ENCODE peak calls at places on chromosomes 2 and 18, in four cellular contexts. V is astrocyte of the spinal cord, O is BJ, Q is astrocyte of the cerebellum. J is an unnamed sample.

GRCh38 chr2:179578171-179578916 is 283.1 kb downstream of the ZNF385B start:
- DNase-seq in Q (no peak), O (no peak), V (no peak), J (no peak)

GRCh38 chr18:57771183-57771582 is 31.9 kb downstream of the ATP8B1 start:
- DNase-seq in Q (no peak), O (no peak), V (no peak), J (no peak)

GRCh38 chr18:75314606-75315005 is 104.0 kb downstream of the TSHZ1 start:
- DNase-seq in V (no peak), Q (no peak), O (no peak), J (no peak)

GRCh38 chr2:216777637-216778273 is 82.1 kb downstream of the TNP1 start:
- DNase-seq in Q (no peak), V (peak; percentile 36), O (no peak), J (peak; percentile 56)

GRCh38 chr2:59761966-59762365 is 791.5 kb downstream of the BCL11A start:
- DNase-seq in O (no peak), V (no peak), Q (no peak), J (no peak)

GRCh38 chr2:98521266-98521665 is 76.6 kb downstream of the INPP4A start:
- DNase-seq in O (no peak), Q (no peak), V (no peak), J (no peak)

GRCh38 chr2:191171291-191171690 is 20.5 kb upstream of the STAT4 start:
- DNase-seq in Q (no peak), O (no peak), V (peak; percentile 26), J (peak; percentile 17)

GRCh38 chr18:49059028-49059670 is 108.4 kb upstream of the SMAD7 start:
- DNase-seq in O (no peak), V (no peak), Q (no peak), J (peak; percentile 20)

GRCh38 chr2:134737671-134738070 is 18.9 kb upstream of the TMEM163 start:
- DNase-seq in O (no peak), Q (no peak), V (no peak), J (no peak)

GRCh38 chr2:133780099-133780996 is 212.1 kb upstream of the NCKAP5 start:
- DNase-seq in V (peak; percentile 88), O (no peak), Q (peak; percentile 76), J (peak; percentile 75)

GRCh38 chr18:79736846-79737245 is 57.2 kb downstream of the CTDP1 start:
- DNase-seq in Q (no peak), V (no peak), O (no peak), J (no peak)
- H3K4me3 ChIP-seq in Q (no peak overlapping the region), V (no peak overlapping the region), O (no peak overlapping the region), J (no peak overlapping the region)

GRCh38 chr2:241009191-241009590 is 10.8 kb downstream of the SNED1 start:
- DNase-seq in V (no peak), O (no peak), Q (no peak), J (no peak)

GRCh38 chr2:241011296-241011600 is 12.8 kb downstream of the SNED1 start:
- DNase-seq in Q (no peak), O (no peak), V (no peak), J (no peak)

GRCh38 chr2:241010531-241011295 is 12.3 kb downstream of the SNED1 start:
- DNase-seq in Q (no peak), V (no peak), O (no peak), J (no peak)

GRCh38 chr2:241008711-241009121 is 10.3 kb downstream of the SNED1 start:
- DNase-seq in O (no peak), V (no peak), Q (no peak), J (no peak)

GRCh38 chr2:241009601-241010530 is 11.4 kb downstream of the SNED1 start:
- DNase-seq in O (peak; percentile 41), V (peak; percentile 96), Q (peak; percentile 87), J (peak; percentile 80)
- TF ChIP-seq CTCF in O (no peak), V (peak; percentile 11), Q (peak; percentile 13), J (no peak)

GRCh38 chr2:196610796-196611195 is 28.7 kb upstream of the CCDC150 start:
- DNase-seq in Q (peak; percentile 24), V (no peak), O (no peak), J (no peak)
- H3K4me3 ChIP-seq in Q (no peak overlapping the region), V (no peak overlapping the region), O (no peak overlapping the region), J (no peak overlapping the region)

GRCh38 chr2:234191819-234192407 is 141.4 kb downstream of the SPP2 start:
- DNase-seq in V (peak; percentile 32), O (no peak), Q (no peak), J (peak; percentile 6)

GRCh38 chr2:234189786-234190185 is 139.3 kb downstream of the SPP2 start:
- DNase-seq in O (no peak), Q (no peak), V (no peak), J (no peak)

GRCh38 chr2:234189230-234189629 is 138.7 kb downstream of the SPP2 start:
- DNase-seq in Q (no peak), O (no peak), V (no peak), J (no peak)

DNA sequence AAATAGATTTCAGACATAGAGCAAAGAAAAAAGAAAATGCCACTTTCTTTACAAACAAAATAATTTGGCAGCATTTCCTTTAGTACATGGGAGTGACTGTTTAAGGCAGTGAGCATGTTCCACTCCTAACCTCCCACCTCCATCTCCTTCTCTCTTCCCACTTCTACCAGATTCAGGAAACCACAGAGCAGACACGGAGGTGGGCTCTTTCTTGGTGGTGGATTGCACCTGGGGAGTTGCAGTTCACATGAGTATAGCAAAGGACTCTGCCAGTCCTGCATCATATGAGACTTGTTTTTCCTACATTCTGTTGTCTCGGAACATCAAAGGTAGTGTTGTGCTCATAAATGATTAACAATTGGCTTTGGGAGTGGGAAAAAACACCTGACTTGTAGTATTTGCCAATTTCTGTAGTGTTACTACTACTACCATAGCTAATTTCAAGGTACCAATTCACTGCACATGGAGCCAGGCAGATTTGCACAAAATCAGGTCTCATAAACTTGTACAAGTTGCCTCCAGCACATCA is 137.2 kb downstream of the SPP2 start:
- DNase-seq in V (no peak), O (no peak), Q (no peak), J (no peak)
- TF ChIP-seq CTCF in V (no peak), O (no peak), Q (no peak), J (no peak)

GRCh38 chr2:96412307-96413066 is 76.9 kb downstream of the NCAPH start:
- DNase-seq in O (no peak), V (no peak), Q (no peak), J (no peak)

GRCh38 chr2:96409543-96410184 is 74.1 kb downstream of the NCAPH start:
- DNase-seq in O (no peak), V (peak; percentile 45), Q (peak; percentile 62), J (no peak)

GRCh38 chr2:96415684-96416083 is 80.1 kb downstream of the NCAPH start:
- DNase-seq in V (no peak), Q (no peak), O (no peak), J (no peak)

GRCh38 chr2:96413067-96413722 is 77.6 kb downstream of the NCAPH start:
- DNase-seq in V (peak; percentile 13), O (no peak), Q (no peak), J (no peak)

DNA sequence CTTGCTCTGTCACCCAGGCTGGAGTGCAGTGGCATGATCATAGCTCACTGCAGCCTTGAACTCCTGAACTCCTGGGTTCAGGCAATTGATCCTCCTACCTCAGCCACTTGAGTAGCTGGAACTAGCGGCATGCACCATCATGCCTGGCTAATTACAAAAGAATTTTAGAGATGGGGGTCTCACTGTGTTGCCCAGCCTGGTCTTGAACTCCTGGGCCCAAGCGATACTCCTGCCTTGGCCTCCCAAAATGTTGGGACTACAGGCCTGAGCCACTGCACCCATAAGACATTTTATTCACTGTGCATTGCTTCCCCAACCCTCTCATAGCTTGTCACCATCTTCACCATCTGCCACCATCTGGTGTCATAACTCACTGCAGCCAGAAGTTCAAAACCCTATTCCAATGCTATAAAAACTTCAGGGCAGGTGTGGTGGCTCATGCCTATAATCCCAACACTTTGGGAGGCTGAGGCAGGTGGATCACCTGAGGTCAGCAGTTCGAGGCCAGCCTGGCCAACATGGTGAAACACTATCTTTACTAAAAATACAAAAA is 78.7 kb downstream of the NCAPH start:
- DNase-seq in V (no peak), Q (no peak), O (no peak), J (no peak)
- H3K4me3 ChIP-seq in V (no peak overlapping the region), Q (no peak overlapping the region), O (no peak overlapping the region), J (no peak overlapping the region)